ENCODE peak calls at places on chromosomes 5 and 9, in five cellular contexts. G, C, V, X and I are unnamed samples.

GRCh38 chr9:99011161-99011709 is 67.5 kb downstream of the COL15A1 start:
- DNase-seq in G (no peak), C (no peak), V (no peak), X (no peak), I (peak)

GRCh38 chr9:108850293-108850897 is 5.4 kb downstream of the ACTL7B start:
- DNase-seq in G (peak), C (no peak), V (peak), X (no peak), I (no peak)

GRCh38 chr9:112037281-112038016 is 137.6 kb downstream of the SUSD1 start:
- DNase-seq in G (no peak), C (peak), V (no peak), X (no peak), I (peak)

GRCh38 chr5:141349917-141350619 is at the start of gene PCDHGB1:
- DNase-seq in G (peak), C (no peak), V (peak), X (no peak), I (peak)

GRCh38 chr9:127154390-127155191 is 32.2 kb upstream of the ANGPTL2 start:
- DNase-seq in G (no peak), C (no peak), V (no peak), X (no peak), I (peak)

GRCh38 chr9:5468850-5469249 is 18.5 kb downstream of the CD274 start:
- DNase-seq in G (no peak), C (no peak), V (no peak), X (no peak), I (no peak)

GRCh38 chr9:105435453-105435852 is 12.4 kb upstream of the FSD1L start:
- DNase-seq in G (no peak), C (no peak), V (no peak), X (no peak), I (no peak)

GRCh38 chr5:113150821-113151220 is 174.2 kb downstream of the DCP2 start:
- DNase-seq in G (no peak), C (no peak), V (no peak), X (no peak), I (no peak)

GRCh38 chr9:124894741-124895170 is 32.8 kb downstream of the ARPC5L start:
- DNase-seq in G (peak), C (peak), V (peak), X (no peak), I (peak)

GRCh38 chr9:18255747-18256146 is 218.2 kb upstream of the ADAMTSL1 start:
- DNase-seq in G (no peak), C (no peak), V (no peak), X (no peak), I (no peak)

GRCh38 chr5:66207800-66208561 is 63.9 kb downstream of the SREK1 start:
- DNase-seq in G (no peak), C (no peak), V (peak), X (no peak), I (no peak)

GRCh38 chr5:107504424-107504823 is 166.3 kb downstream of the EFNA5 start:
- DNase-seq in G (no peak), C (no peak), V (no peak), X (no peak), I (no peak)

GRCh38 chr9:83646500-83647239 is 23.7 kb downstream of the IDNK start:
- DNase-seq in G (no peak), C (no peak), V (no peak), X (no peak), I (no peak)

GRCh38 chr5:67303356-67303755 is 106.8 kb upstream of the CD180 start:
- DNase-seq in G (no peak), C (no peak), V (peak), X (no peak), I (peak)

GRCh38 chr5:3187846-3188425 is 407.7 kb upstream of the IRX1 start:
- DNase-seq in G (peak), C (no peak), V (no peak), X (no peak), I (no peak)

GRCh38 chr5:43609752-43610151 is 6.8 kb downstream of the NNT start:
- DNase-seq in G (no peak), C (no peak), V (no peak), X (no peak), I (no peak)

GRCh38 chr5:57436586-57436985 is 46.0 kb downstream of the ACTBL2 start:
- DNase-seq in G (no peak), C (no peak), V (no peak), X (no peak), I (no peak)

GRCh38 chr5:108148715-108149139 is 233.2 kb downstream of the FBXL17 start:
- DNase-seq in G (no peak), C (no peak), V (peak), X (no peak), I (peak)

GRCh38 chr5:107519900-107520354 is 150.8 kb downstream of the EFNA5 start:
- DNase-seq in G (no peak), C (no peak), V (peak), X (no peak), I (no peak)

GRCh38 chr5:169417676-169418075 is 116.7 kb upstream of the SLIT3 start:
- DNase-seq in G (no peak), C (no peak), V (no peak), X (no peak), I (no peak)

GRCh38 chr5:136375920-136376319 is 10.6 kb upstream of the TRPC7 start:
- DNase-seq in G (no peak), C (no peak), V (no peak), X (no peak), I (no peak)